ENCODE peak calls at places on chromosomes 13 and 19, in eight cellular contexts. M is prostate gland, T is spleen, A is H1, Q is breast epithelium, D is stomach, I is transverse colon, B is K562. C is an unnamed sample.

GRCh38 chr13:80196756-80197155 is 144.2 kb downstream of the SPRY2 start:
- DNase-seq in I (no peak), A (no peak), D (no peak), B (no peak), Q (no peak), T (no peak), M (no peak), C (no peak)

GRCh38 chr19:53537523-53538377 is at the start of gene ZNF331:
- DNase-seq in D (peak), M (peak), I (peak), B (no peak), A (no peak), T (peak), Q (peak), C (no peak)

GRCh38 chr13:32537580-32538233 is 888 bp downstream of the N4BP2L2 start:
- DNase-seq in Q (peak), T (peak), D (peak), B (peak), A (no peak), I (peak), M (peak), C (no peak)

GRCh38 chr13:109703250-109703649 is 83.1 kb downstream of the IRS2 start:
- DNase-seq in T (no peak), B (no peak), D (no peak), Q (no peak), M (no peak), A (no peak), I (no peak), C (no peak)

GRCh38 chr13:109509154-109509905 is 277.1 kb downstream of the IRS2 start:
- DNase-seq in D (no peak), A (no peak), B (no peak), I (no peak), Q (no peak), T (no peak), M (peak), C (no peak)

GRCh38 chr13:101451641-101452040 is 834 bp upstream of the ITGBL1 start:
- DNase-seq in B (no peak), D (no peak), A (no peak), T (no peak), Q (no peak), I (no peak), M (no peak), C (no peak)

GRCh38 chr13:89066868-89067466 is 1395.8 kb downstream of the SLITRK5 start:
- DNase-seq in B (peak), M (peak), D (no peak), Q (no peak), I (peak), T (no peak), A (no peak), C (no peak)

GRCh38 chr13:26075498-26075897 is 23.7 kb upstream of the SHISA2 start:
- DNase-seq in A (no peak), D (no peak), M (no peak), I (no peak), Q (no peak), B (no peak), T (no peak), C (no peak)

GRCh38 chr13:99972190-99972731 is 694 bp upstream of the ZIC5 start:
- DNase-seq in T (no peak), B (no peak), Q (no peak), M (no peak), I (no peak), A (no peak), D (no peak), C (no peak)

GRCh38 chr19:43623889-43624670 is 4.7 kb upstream of the ZNF428 start:
- DNase-seq in M (no peak), T (no peak), A (no peak), Q (no peak), B (peak), D (no peak), I (no peak), C (no peak)

GRCh38 chr19:19280561-19280960 is 7.5 kb upstream of the TM6SF2 start:
- DNase-seq in D (no peak), A (no peak), T (no peak), Q (no peak), B (no peak), I (no peak), M (no peak), C (no peak)

GRCh38 chr19:32018014-32018413 is 327.4 kb upstream of the ZNF507 start:
- DNase-seq in Q (peak), M (peak), T (no peak), I (peak), D (no peak), B (no peak), A (no peak), C (no peak)

GRCh38 chr13:49791214-49791752 is 1.2 kb downstream of the KPNA3 start:
- DNase-seq in A (no peak), T (no peak), B (peak), I (peak), D (no peak), M (peak), Q (no peak), C (no peak)

GRCh38 chr19:55668603-55669348 is 6.2 kb upstream of the EPN1 start:
- DNase-seq in I (no peak), A (no peak), T (no peak), M (no peak), Q (no peak), D (no peak), B (no peak), C (no peak)

GRCh38 chr19:45528149-45528743 is 21.0 kb downstream of the VASP start:
- DNase-seq in T (no peak), Q (peak), A (peak), B (peak), I (no peak), M (peak), D (no peak), C (no peak)

GRCh38 chr13:96967248-96967745 is 27.0 kb downstream of the OXGR1 start:
- DNase-seq in T (no peak), B (peak), A (no peak), Q (no peak), D (no peak), M (no peak), I (no peak), C (no peak)

GRCh38 chr19:47094557-47095517 is 18.7 kb downstream of the ZC3H4 start:
- DNase-seq in Q (no peak), B (no peak), A (no peak), I (peak), D (peak), T (peak), M (no peak), C (no peak)

GRCh38 chr19:10352764-10353671 is 13.6 kb upstream of the ICAM3 start:
- DNase-seq in D (no peak), I (no peak), A (peak), B (peak), M (no peak), Q (no peak), T (no peak), C (peak)

GRCh38 chr13:29718694-29719093 is 123.2 kb upstream of the SLC7A1 start:
- DNase-seq in B (no peak), Q (no peak), M (no peak), D (no peak), A (no peak), I (no peak), T (no peak), C (no peak)

GRCh38 chr13:100980171-100980570 is 305.6 kb upstream of the TMTC4 start:
- DNase-seq in Q (no peak), B (no peak), A (no peak), D (no peak), M (no peak), I (no peak), T (no peak), C (no peak)

GRCh38 chr13:112762690-112763080 is 72.8 kb downstream of the ATP11A start:
- DNase-seq in M (no peak), Q (no peak), I (no peak), T (peak), A (no peak), B (no peak), D (no peak), C (no peak)

GRCh38 chr13:107900775-107901174 is 314.6 kb downstream of the LIG4 start:
- DNase-seq in Q (no peak), B (peak), D (no peak), A (no peak), T (no peak), I (no peak), M (no peak), C (no peak)

GRCh38 chr13:24454100-24454499 is 58.5 kb downstream of the PARP4 start:
- DNase-seq in D (no peak), A (no peak), B (no peak), T (no peak), Q (no peak), I (no peak), M (no peak), C (no peak)

GRCh38 chr19:13015361-13016231 is 20.3 kb downstream of the NFIX start:
- DNase-seq in M (no peak), Q (no peak), A (no peak), I (no peak), B (no peak), D (no peak), T (no peak), C (no peak)

GRCh38 chr13:27542220-27542619 is 78.1 kb downstream of the LNX2 start:
- DNase-seq in I (no peak), T (no peak), D (no peak), Q (no peak), B (no peak), A (no peak), M (no peak), C (no peak)

GRCh38 chr13:40445557-40445990 is 220.9 kb downstream of the FOXO1 start:
- DNase-seq in D (peak), T (peak), M (no peak), A (no peak), Q (no peak), I (peak), B (no peak), C (no peak)

GRCh38 chr13:109369357-109370052 is 416.9 kb downstream of the IRS2 start:
- DNase-seq in I (no peak), Q (no peak), T (no peak), D (no peak), M (no peak), B (no peak), A (no peak), C (no peak)

GRCh38 chr13:109160887-109161669 is 531.7 kb downstream of the MYO16 start:
- DNase-seq in B (no peak), A (no peak), I (no peak), Q (no peak), T (no peak), M (no peak), D (no peak), C (no peak)

GRCh38 chr13:23842406-23842805 is 46.8 kb downstream of the MIPEP start:
- DNase-seq in I (no peak), Q (no peak), B (no peak), D (no peak), M (no peak), A (no peak), T (no peak), C (no peak)

GRCh38 chr13:111251646-111252448 is 68.6 kb upstream of the TEX29 start:
- DNase-seq in B (no peak), D (no peak), M (no peak), Q (no peak), T (no peak), A (no peak), I (no peak), C (no peak)

GRCh38 chr19:36851898-36852297 is 1.2 kb downstream of the ZNF345 start:
- DNase-seq in I (no peak), A (no peak), M (no peak), B (no peak), T (no peak), Q (no peak), D (no peak), C (no peak)

GRCh38 chr19:46351241-46352041 is 4.6 kb downstream of the PPP5C start:
- DNase-seq in T (no peak), I (peak), M (peak), D (peak), B (no peak), Q (no peak), A (no peak), C (no peak)

DNA sequence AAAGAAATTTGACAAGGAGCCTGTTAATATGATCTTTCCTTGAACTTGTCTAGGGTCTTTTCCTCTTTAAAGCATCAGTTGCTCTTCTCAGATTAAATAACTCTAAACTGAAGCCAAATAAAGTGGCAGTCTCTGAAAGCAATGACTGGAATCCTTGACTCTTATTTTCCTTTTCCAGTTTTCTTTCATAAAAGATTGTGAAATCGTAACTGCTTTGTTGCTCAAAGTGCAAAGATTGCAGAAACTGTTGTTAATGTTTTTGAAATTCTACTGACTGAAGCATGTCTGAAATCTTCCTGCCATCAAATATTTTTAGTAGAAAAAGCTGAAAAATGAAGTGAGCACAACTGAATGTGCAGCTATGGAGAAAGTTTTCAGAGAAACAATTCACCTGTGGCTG is 1.9 kb downstream of the NHLRC3 start:
- DNase-seq in M (no peak), Q (no peak), D (no peak), I (no peak), T (no peak), A (no peak), B (no peak), C (no peak)
- H3K4me3 ChIP-seq in M (no peak), Q (peak), D (no peak), I (no peak), T (no peak), A (no peak), B (peak), C (no peak)

DNA sequence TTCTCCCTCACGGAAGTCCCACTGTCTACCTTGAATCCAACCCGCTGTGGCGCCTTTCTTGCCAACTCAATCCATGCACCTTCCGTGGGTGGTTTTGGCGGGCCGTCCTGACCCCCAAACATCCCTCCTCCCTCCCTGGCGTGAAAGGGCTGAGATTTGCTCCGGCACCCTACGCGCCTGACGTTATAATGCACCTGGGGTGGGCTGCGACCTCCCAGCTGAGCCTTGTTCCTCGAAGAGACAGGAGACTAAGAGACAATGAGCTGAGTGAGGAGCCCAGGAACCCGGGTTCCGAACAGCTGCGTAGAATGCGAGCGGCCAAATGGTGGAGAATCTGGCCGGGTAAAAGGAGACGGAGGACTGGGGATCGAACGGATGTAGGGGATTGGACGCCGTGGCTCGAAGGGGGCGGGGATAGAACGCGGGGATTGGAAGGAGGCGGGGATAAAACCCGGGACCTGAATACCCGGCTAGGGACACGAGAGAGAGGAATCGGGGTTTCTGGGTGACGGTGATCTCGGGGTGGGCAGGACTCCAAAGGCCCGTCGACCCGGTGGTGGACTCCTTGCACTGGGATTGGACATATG is at the start of gene CPT1C:
- DNase-seq in T (peak), B (no peak), M (peak), A (peak), Q (peak), D (peak), I (peak), C (no peak)
- TF ChIP-seq POLR2A in T (no peak), B (peak), M (peak), A (peak), Q (no peak), D (no peak), I (peak), C (no peak)

DNA sequence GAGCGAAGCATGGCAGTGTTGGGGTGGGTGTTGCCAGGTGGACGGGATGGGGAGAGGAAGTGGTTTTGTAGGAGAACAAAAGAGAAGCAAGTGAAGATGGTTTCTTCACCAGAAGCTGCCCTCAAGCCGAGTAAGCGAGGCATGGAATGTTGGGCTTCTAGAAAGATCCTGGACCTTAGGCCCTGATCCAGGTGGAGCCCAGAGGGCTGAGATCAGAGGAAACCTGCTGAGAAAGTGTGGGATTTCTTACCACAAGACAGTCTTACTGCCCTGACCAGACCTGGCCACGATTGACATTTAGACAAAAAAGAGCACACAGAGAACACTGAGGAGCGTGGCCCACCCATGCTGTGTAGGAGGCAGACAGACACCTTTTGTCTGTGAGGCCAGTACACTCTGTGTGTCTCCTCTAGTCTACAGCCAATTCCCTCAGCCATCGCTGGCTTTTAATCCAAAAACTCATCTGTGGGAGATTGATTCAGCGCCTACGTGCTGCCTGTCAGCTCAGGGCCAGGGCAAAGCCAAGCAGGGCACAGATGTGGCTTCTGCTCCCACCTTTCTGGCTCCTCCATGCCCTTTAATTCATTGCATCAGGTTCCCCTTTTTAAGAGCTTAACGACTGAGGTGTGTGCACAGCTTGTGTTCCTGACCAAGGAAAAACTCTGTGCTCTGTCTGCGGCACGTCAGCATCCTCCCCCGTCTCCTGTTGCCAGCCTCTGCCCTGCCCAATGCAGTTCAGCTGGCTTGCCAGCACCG is 123.3 kb downstream of the AKAP11 start:
- DNase-seq in D (no peak), A (no peak), T (no peak), I (no peak), M (no peak), B (no peak), Q (no peak), C (no peak)
- TF ChIP-seq POLR2AphosphoS5 in D (no peak), A (no peak), T (no peak), I (no peak), M (no peak), B (no peak), Q (no peak), C (no peak)

DNA sequence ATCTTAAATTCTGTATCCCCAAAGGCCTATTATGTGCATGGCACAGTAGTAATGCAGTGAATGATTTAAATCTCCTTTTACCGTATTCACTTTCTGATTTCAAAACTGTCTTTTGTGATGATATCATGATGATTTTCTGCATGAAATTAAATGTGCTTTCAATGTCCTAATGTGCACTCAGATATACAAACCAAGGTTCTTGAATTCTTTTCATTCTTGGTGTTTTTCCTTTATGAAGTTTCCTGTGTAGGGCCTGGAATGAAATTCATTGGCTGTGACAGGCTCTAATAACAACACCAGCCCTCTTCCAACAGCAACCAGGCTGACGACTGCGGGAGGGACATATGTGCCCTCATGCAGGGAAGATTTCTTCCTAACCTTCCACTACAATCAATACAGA is 1052.0 kb downstream of the DIAPH3 start:
- DNase-seq in A (no peak), I (no peak), M (no peak), D (no peak), B (no peak), T (no peak), Q (no peak), C (no peak)
- H3K4me3 ChIP-seq in A (no peak), I (no peak), M (no peak), D (no peak), B (no peak), T (no peak), Q (no peak), C (no peak)

DNA sequence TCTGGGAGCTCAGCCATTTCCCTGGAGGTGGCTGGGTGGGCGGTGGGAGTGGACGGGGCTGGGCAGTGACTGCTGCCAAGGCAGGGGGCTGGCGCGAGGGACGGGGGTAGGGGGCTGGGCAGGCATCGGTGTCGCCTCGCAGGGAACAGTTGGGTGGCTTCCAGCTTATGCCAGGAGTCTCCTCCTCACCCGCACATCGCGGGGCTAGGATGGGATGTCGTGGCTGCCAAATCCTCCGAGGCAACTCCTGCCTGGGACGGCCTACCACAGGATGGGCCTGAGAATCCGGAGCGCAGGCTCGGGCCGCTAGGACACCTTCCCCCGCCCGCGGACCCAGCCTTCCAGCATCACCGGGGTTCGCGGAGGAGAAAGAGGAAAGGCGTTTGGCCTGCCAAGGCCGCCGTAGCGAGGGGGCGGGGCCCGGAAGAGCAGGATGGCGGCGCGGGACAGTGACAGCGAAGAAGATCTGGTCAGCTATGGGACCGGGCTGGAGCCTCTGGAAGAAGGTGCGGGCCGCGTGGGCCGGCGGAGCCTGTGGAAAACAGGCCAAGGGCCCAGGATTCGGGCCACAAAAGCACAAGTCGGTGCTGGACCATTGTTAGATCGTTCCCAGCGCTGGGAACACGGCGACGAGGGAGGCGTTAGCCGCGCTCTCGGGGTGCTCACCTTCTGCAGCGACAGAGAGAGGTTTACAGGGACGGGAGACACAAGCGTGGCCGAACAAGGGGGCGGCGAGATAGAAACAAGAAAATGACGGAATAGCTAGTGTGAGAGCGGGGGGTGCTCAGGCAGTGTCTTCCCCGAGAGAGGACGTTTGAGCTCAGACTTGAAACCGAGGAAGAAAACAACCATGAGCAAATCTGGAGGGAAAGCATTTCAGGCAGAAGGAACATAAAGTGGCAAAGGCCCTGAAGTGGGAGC is at the start of gene GPATCH1:
- DNase-seq in A (peak), M (peak), B (peak), D (peak), Q (peak), T (peak), I (peak), C (peak)
- TF ChIP-seq POLR2A in A (no peak), M (peak), B (peak), D (no peak), Q (peak), T (no peak), I (peak), C (no peak)

GRCh38 chr13:94712287-94712811 is at the start of gene SOX21:
- DNase-seq in T (no peak), I (no peak), B (no peak), M (peak), D (no peak), Q (no peak), A (no peak), C (no peak)
- TF ChIP-seq POLR2AphosphoS5 in T (no peak), I (no peak), B (no peak), M (peak), D (no peak), Q (no peak), A (no peak), C (no peak)